ENCODE peak calls at places on chromosomes 6 and 20, in eight cellular contexts. O is NCI-H2081, P is foreskin fibroblast, X is aorta, Y is nucleus accumbens, R is fibroblast of the aortic adventitia, V is GM23248, N is GDM1. Q is an unnamed sample.

GRCh38 chr6:80132942-80133517 is 26.6 kb downstream of the BCKDHB start:
- DNase-seq in O (peak; percentile 68), P (peak; percentile 80), X (no peak), Y (no peak), R (peak; percentile 81), V (peak; percentile 80), N (no peak), Q (peak; percentile 78)

GRCh38 chr6:112511441-112511840 is 164.3 kb downstream of the RFPL4B start:
- DNase-seq in O (no peak), P (no peak), X (no peak), Y (no peak), R (no peak), V (peak; percentile 2), N (no peak), Q (no peak)

GRCh38 chr6:37502703-37503485 is 3.2 kb upstream of the CCDC167 start:
- DNase-seq in O (peak; percentile 70), P (no peak), X (no peak), Y (no peak), R (no peak), V (no peak), N (no peak), Q (peak; percentile 31)

GRCh38 chr6:151695181-151695580 is 112.3 kb upstream of the ESR1 start:
- DNase-seq in O (no peak), P (no peak), X (no peak), Y (no peak), R (no peak), V (no peak), N (no peak), Q (no peak)

GRCh38 chr20:38260378-38261053 is at the start of gene KIAA1755:
- DNase-seq in O (no peak), P (peak; percentile 36), X (peak; percentile 82), Y (peak; percentile 78), R (peak; percentile 34), V (peak; percentile 61), N (no peak), Q (peak; percentile 60)

GRCh38 chr6:28225056-28225834 is at the start of gene ZSCAN9:
- DNase-seq in O (peak; percentile 78), P (peak; percentile 94), X (peak; percentile 95), Y (peak; percentile 34), R (peak; percentile 92), V (peak; percentile 92), N (peak; percentile 70), Q (peak; percentile 89)

GRCh38 chr6:152185158-152185574 is 377.7 kb downstream of the ESR1 start:
- DNase-seq in O (no peak), P (no peak), X (no peak), Y (no peak), R (no peak), V (no peak), N (no peak), Q (no peak)

GRCh38 chr6:149325648-149326236 is 8.2 kb downstream of the TAB2 start:
- DNase-seq in O (no peak), P (no peak), X (no peak), Y (no peak), R (no peak), V (no peak), N (no peak), Q (no peak)

GRCh38 chr20:31833130-31833930 is 12.1 kb downstream of the FOXS1 start:
- DNase-seq in O (peak; percentile 21), P (peak; percentile 47), X (peak; percentile 92), Y (no peak), R (peak; percentile 39), V (peak; percentile 52), N (peak; percentile 44), Q (no peak)

GRCh38 chr6:52359403-52359802 is 2.5 kb upstream of the PAQR8 start:
- DNase-seq in O (no peak), P (no peak), X (no peak), Y (no peak), R (no peak), V (no peak), N (no peak), Q (no peak)

GRCh38 chr6:36596359-36596758 is 2.2 kb downstream of the SRSF3 start:
- DNase-seq in O (no peak), P (no peak), X (no peak), Y (no peak), R (no peak), V (peak; percentile 60), N (no peak), Q (peak; percentile 28)

GRCh38 chr6:154386848-154387717 is 30.5 kb upstream of the IPCEF1 start:
- DNase-seq in O (no peak), P (peak; percentile 89), X (no peak), Y (no peak), R (peak; percentile 94), V (peak; percentile 79), N (no peak), Q (no peak)

GRCh38 chr20:35298264-35298663 is 6.0 kb upstream of the FAM83C start:
- DNase-seq in O (no peak), P (no peak), X (no peak), Y (no peak), R (no peak), V (no peak), N (no peak), Q (no peak)

GRCh38 chr6:133236898-133237297 is 4.3 kb upstream of the EYA4 start:
- DNase-seq in O (no peak), P (peak; percentile 30), X (no peak), Y (no peak), R (peak; percentile 63), V (peak; percentile 40), N (no peak), Q (no peak)

GRCh38 chr6:28943557-28944411 is 20.0 kb upstream of the TRIM27 start:
- DNase-seq in O (peak; percentile 76), P (peak; percentile 85), X (peak; percentile 91), Y (peak; percentile 49), R (peak; percentile 74), V (peak; percentile 77), N (peak; percentile 58), Q (peak; percentile 69)

GRCh38 chr6:46528956-46529750 is 37.9 kb upstream of the RCAN2 start:
- DNase-seq in O (no peak), P (peak; percentile 4), X (no peak), Y (no peak), R (no peak), V (peak; percentile 3), N (no peak), Q (no peak)

GRCh38 chr6:37792457-37793039 is 27.0 kb upstream of the ZFAND3 start:
- DNase-seq in O (no peak), P (no peak), X (no peak), Y (no peak), R (no peak), V (peak; percentile 10), N (no peak), Q (no peak)

GRCh38 chr6:53128842-53129241 is 19.8 kb downstream of the GCM1 start:
- DNase-seq in O (no peak), P (no peak), X (no peak), Y (no peak), R (no peak), V (peak; percentile 15), N (no peak), Q (no peak)

GRCh38 chr20:22379472-22379871 is 204.9 kb downstream of the FOXA2 start:
- DNase-seq in O (no peak), P (peak; percentile 1), X (no peak), Y (no peak), R (peak; percentile 46), V (peak; percentile 62), N (no peak), Q (no peak)

GRCh38 chr6:13523826-13524622 is 36.6 kb upstream of the GFOD1 start:
- DNase-seq in O (no peak), P (no peak), X (no peak), Y (no peak), R (no peak), V (no peak), N (no peak), Q (peak; percentile 72)

GRCh38 chr20:35306931-35307517 is 14.8 kb upstream of the FAM83C start:
- DNase-seq in O (peak; percentile 12), P (peak; percentile 90), X (no peak), Y (no peak), R (peak; percentile 73), V (peak; percentile 76), N (no peak), Q (peak; percentile 21)

GRCh38 chr20:13396036-13396435 is 175.0 kb downstream of the ISM1 start:
- DNase-seq in O (no peak), P (peak; percentile 28), X (no peak), Y (no peak), R (no peak), V (peak; percentile 53), N (no peak), Q (no peak)

GRCh38 chr6:113742342-113742741 is 114.8 kb upstream of the MARCKS start:
- DNase-seq in O (no peak), P (no peak), X (no peak), Y (no peak), R (peak; percentile 7), V (no peak), N (no peak), Q (peak; percentile 83)

GRCh38 chr6:134447883-134448387 is 130.0 kb upstream of the SGK1 start:
- DNase-seq in O (no peak), P (peak; percentile 93), X (no peak), Y (no peak), R (peak; percentile 98), V (peak; percentile 95), N (no peak), Q (no peak)

GRCh38 chr20:371755-372542 is 8.6 kb upstream of the TRIB3 start:
- DNase-seq in O (no peak), P (peak; percentile 98), X (peak; percentile 86), Y (no peak), R (peak; percentile 96), V (peak; percentile 85), N (no peak), Q (no peak)

GRCh38 chr6:27312146-27312949 is at the start of gene POM121L2:
- DNase-seq in O (peak; percentile 83), P (peak; percentile 70), X (no peak), Y (no peak), R (peak; percentile 30), V (peak; percentile 62), N (peak; percentile 42), Q (peak; percentile 84)

GRCh38 chr6:138815797-138816528 is 20.1 kb downstream of the ECT2L start:
- DNase-seq in O (peak; percentile 29), P (peak; percentile 80), X (no peak), Y (no peak), R (peak; percentile 82), V (peak; percentile 81), N (peak; percentile 18), Q (peak; percentile 82)

GRCh38 chr20:4548552-4548951 is 173.2 kb upstream of the PRND start:
- DNase-seq in O (no peak), P (no peak), X (no peak), Y (no peak), R (no peak), V (no peak), N (no peak), Q (no peak)

GRCh38 chr6:113630738-113631535 is 226.2 kb upstream of the MARCKS start:
- DNase-seq in O (no peak), P (peak; percentile 71), X (no peak), Y (no peak), R (peak; percentile 60), V (peak; percentile 82), N (no peak), Q (no peak)

Q was measured in NCI-H524.